ENCODE peak calls at places on chromosomes 11 and 22, in five cellular contexts. Q, D, N, I and R are unnamed samples. For H3K27me3, the result is how much of the 10 kb centered on the place peaks cover.

GRCh38 chr22:26894766-26895485 is 237.5 kb downstream of the MIAT start:
- DNase-seq in N (peak), I (no peak), D (no peak), Q (no peak), R (no peak)

GRCh38 chr11:97454988-97455387 is 1065.2 kb downstream of the JRKL start:
- DNase-seq in D (peak), I (no peak), N (peak), Q (no peak), R (no peak)

GRCh38 chr22:25051073-25051472 is 98.6 kb downstream of the KIAA1671 start:
- DNase-seq in D (peak), Q (no peak), N (no peak), I (no peak), R (no peak)

GRCh38 chr11:71102251-71102995 is 150.0 kb downstream of the SHANK2 start:
- DNase-seq in N (no peak), Q (no peak), I (no peak), D (no peak), R (no peak)

GRCh38 chr11:28170759-28171158 is 62.6 kb downstream of the METTL15 start:
- DNase-seq in D (no peak), Q (no peak), I (no peak), N (no peak), R (no peak)

GRCh38 chr11:128726464-128727139 is 32.7 kb downstream of the FLI1 start:
- DNase-seq in N (no peak), D (no peak), I (peak), Q (no peak), R (no peak)

GRCh38 chr11:47057374-47057773 is 119.3 kb downstream of the ARFGAP2 start:
- DNase-seq in I (no peak), Q (no peak), N (no peak), D (peak), R (no peak)

GRCh38 chr22:41237707-41238569 is 2.8 kb downstream of the CHADL start:
- DNase-seq in N (peak), Q (peak), D (peak), I (no peak), R (no peak)

GRCh38 chr11:126834149-126834548 is 166.4 kb downstream of the KIRREL3 start:
- DNase-seq in D (no peak), I (no peak), N (peak), Q (no peak), R (no peak)

GRCh38 chr22:37077802-37078448 is 26.4 kb downstream of the KCTD17 start:
- DNase-seq in N (peak), D (peak), Q (no peak), I (no peak), R (peak)

GRCh38 chr11:130049260-130049659 is 20.4 kb upstream of the APLP2 start:
- DNase-seq in N (no peak), D (no peak), Q (no peak), I (no peak), R (no peak)

GRCh38 chr22:41197808-41198585 is 7.1 kb upstream of the L3MBTL2 start:
- DNase-seq in D (peak), Q (peak), I (no peak), N (peak), R (peak)

GRCh38 chr11:63537293-63538101 is 889 bp downstream of the PLAAT4 start:
- DNase-seq in D (no peak), Q (peak), N (peak), I (no peak), R (no peak)

GRCh38 chr22:44736581-44737413 is 15.6 kb upstream of the ARHGAP8 start:
- DNase-seq in D (no peak), N (no peak), I (no peak), Q (no peak), R (no peak)

GRCh38 chr11:68430801-68431200 is 29.8 kb upstream of the PPP6R3 start:
- DNase-seq in I (no peak), N (no peak), Q (no peak), D (no peak), R (no peak)

GRCh38 chr11:75668508-75669297 is at the start of gene MAP6:
- DNase-seq in N (peak), D (peak), Q (no peak), I (no peak), R (peak)

GRCh38 chr11:57493507-57494503 is 21.7 kb downstream of the SLC43A1 start:
- DNase-seq in I (no peak), Q (peak), N (no peak), D (peak), R (peak)

GRCh38 chr11:103907548-103908455 is 128.6 kb upstream of the DDI1 start:
- DNase-seq in D (no peak), Q (no peak), N (peak), I (no peak), R (no peak)

GRCh38 chr11:97683733-97684132 is 1293.9 kb downstream of the JRKL start:
- DNase-seq in Q (no peak), I (no peak), N (no peak), D (peak), R (peak)

GRCh38 chr22:49550766-49551362 is 276.8 kb downstream of the BRD1 start:
- DNase-seq in D (no peak), I (no peak), N (no peak), Q (no peak), R (no peak)

GRCh38 chr22:35111244-35111643 is 45.3 kb downstream of the ISX start:
- DNase-seq in D (no peak), N (no peak), I (no peak), Q (no peak), R (no peak)

GRCh38 chr11:47253660-47254059 is 4.1 kb upstream of the NR1H3 start:
- DNase-seq in Q (no peak), I (no peak), N (no peak), D (no peak), R (no peak)

GRCh38 chr11:22779850-22780249 is 49.8 kb downstream of the SVIP start:
- DNase-seq in N (no peak), Q (no peak), I (no peak), D (no peak), R (no peak)

GRCh38 chr22:44423556-44423955 is 74.5 kb downstream of the RTL6 start:
- DNase-seq in Q (no peak), I (no peak), D (no peak), N (no peak), R (no peak)

GRCh38 chr11:59756845-59757244 is 1.7 kb downstream of the STX3 start:
- DNase-seq in D (peak), Q (peak), I (no peak), N (peak), R (no peak)

GRCh38 chr11:105780781-105781525 is 171.1 kb downstream of the GRIA4 start:
- DNase-seq in N (no peak), Q (no peak), I (no peak), D (no peak), R (no peak)

GRCh38 chr11:105786766-105787165 is 176.9 kb downstream of the GRIA4 start:
- DNase-seq in D (peak), N (no peak), I (no peak), Q (no peak), R (no peak)

GRCh38 chr11:105783216-105783615 is 173.3 kb downstream of the GRIA4 start:
- DNase-seq in I (no peak), D (no peak), N (no peak), Q (no peak), R (no peak)

DNA sequence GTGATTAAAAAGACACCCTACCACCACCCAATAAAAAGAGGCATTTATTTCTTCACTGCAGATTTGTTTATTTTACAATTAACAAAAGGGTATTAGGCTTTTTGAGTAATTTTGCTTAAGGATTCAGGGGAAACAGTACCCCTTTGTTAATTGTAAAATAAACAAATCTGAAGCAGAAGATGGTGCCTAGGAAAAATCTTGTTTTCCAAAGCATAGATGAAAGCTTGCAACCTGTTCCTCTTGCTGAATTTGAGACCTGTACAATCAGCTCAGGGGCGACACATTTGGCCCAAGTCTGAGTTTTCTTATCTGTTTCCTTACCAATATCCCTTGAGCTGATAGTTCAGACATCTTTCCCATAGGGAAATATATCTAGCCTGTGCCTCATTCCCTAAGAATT is 171.9 kb downstream of the GRIA4 start:
- DNase-seq in D (no peak), Q (no peak), N (no peak), I (no peak), R (no peak)
- H3K27ac ChIP-seq in D (no peak), Q (no peak), N (no peak), I (no peak), R (no peak)

GRCh38 chr11:8209208-8209807 is 40.5 kb upstream of the RIC3 start:
- DNase-seq in D (peak), Q (no peak), I (no peak), N (no peak), R (no peak)
- TF ChIP-seq CTCF in D (peak), Q (no peak), I (peak), N (peak), R (peak)

GRCh38 chr22:45965565-45965962 is 11.4 kb downstream of the WNT7B start:
- DNase-seq in Q (no peak), D (no peak), I (no peak), N (no peak), R (no peak)

GRCh38 chr22:45966320-45966891 is 10.6 kb downstream of the WNT7B start:
- DNase-seq in I (no peak), D (no peak), Q (no peak), N (peak), R (no peak)

GRCh38 chr22:45968003-45968650 is 8.8 kb downstream of the WNT7B start:
- DNase-seq in N (peak), Q (no peak), D (no peak), I (no peak), R (no peak)

GRCh38 chr22:45964926-45965564 is 11.9 kb downstream of the WNT7B start:
- DNase-seq in Q (no peak), I (no peak), N (no peak), D (no peak), R (no peak)

GRCh38 chr22:45966892-45967365 is 10.0 kb downstream of the WNT7B start:
- DNase-seq in D (peak), I (no peak), N (no peak), Q (no peak), R (no peak)
- H3K27me3 ChIP-seq in D (under half), I (half or more), N (under half), Q (under half), R (half or more)

DNA sequence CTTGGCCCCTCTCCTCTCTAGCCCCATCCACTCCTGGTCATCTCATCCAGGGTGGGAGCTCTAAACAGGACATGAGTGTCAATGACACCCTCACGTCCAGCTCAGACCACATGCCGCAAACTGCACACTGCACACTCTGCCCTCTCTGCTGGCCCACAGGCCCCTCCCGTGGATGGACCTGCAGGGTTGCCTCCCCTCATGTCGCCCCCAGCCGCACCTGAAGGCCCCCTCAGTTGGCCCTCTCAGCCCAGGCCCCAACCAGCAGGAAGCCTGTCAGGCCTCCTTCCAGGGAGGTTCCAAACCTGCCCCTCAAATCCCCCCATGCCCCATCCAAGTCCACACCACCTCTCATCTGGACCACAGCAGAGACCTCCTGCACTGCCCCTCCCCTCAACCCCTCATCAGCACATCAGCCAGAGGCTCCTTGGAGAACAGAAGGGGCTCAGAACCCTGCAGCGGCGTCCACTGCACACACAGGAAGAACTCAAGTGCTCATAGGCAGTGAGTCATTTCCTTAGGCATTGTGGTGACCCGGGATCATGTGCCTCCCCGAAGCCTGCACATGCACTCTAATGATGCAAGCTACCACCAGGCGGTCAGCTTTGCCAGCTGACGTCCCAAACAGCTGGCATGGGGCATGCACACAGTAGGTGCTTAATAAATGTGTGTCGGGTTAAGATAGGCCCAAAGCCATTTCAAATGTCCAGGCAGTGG is 12.9 kb upstream of the CDKN1C start:
- DNase-seq in I (no peak), Q (no peak), D (no peak), N (peak), R (no peak)
- H3K27ac ChIP-seq in I (peak), Q (peak), D (no peak), N (peak), R (no peak)